ENCODE peak calls at places on chromosomes 7 and 10, in six cellular contexts. F is neural crest cell, J is fibroblast of the aortic adventitia, H is endodermal cell, V is pancreas, G is Peyer's patch. R is an unnamed sample.

GRCh38 chr7:46571996-46572395 is 650.9 kb upstream of the IGFBP3 start:
- DNase-seq in F (no peak), J (no peak), H (no peak), V (no peak), G (no peak), R (no peak)

GRCh38 chr7:2802504-2803341 is 41.4 kb downstream of the GNA12 start:
- DNase-seq in F (no peak), J (peak; percentile 40), H (no peak), V (no peak), G (no peak), R (peak; percentile 75)

GRCh38 chr10:78953124-78954008 is 115.4 kb upstream of the ZMIZ1 start:
- DNase-seq in F (no peak), J (peak; percentile 75), H (no peak), V (no peak), G (no peak), R (no peak)

GRCh38 chr10:86945361-86946214 is 11.8 kb downstream of the MMRN2 start:
- DNase-seq in F (no peak), J (peak; percentile 46), H (peak; percentile 92), V (peak; percentile 48), G (no peak), R (peak; percentile 77)

GRCh38 chr10:98312816-98313215 is 44.8 kb upstream of the LOXL4 start:
- DNase-seq in F (no peak), J (no peak), H (no peak), V (no peak), G (no peak), R (no peak)

GRCh38 chr7:12873596-12873995 is 186.2 kb downstream of the ARL4A start:
- DNase-seq in F (no peak), J (no peak), H (no peak), V (no peak), G (no peak), R (no peak)

GRCh38 chr7:91266067-91266930 is 2.1 kb downstream of the FZD1 start:
- DNase-seq in F (no peak), J (peak; percentile 64), H (peak; percentile 67), V (peak; percentile 49), G (no peak), R (no peak)

GRCh38 chr7:79608005-79608404 is 154.5 kb upstream of the MAGI2 start:
- DNase-seq in F (no peak), J (no peak), H (no peak), V (no peak), G (no peak), R (no peak)

GRCh38 chr10:126001579-126001978 is 105.2 kb downstream of the FANK1 start:
- DNase-seq in F (no peak), J (peak; percentile 22), H (no peak), V (peak; percentile 58), G (no peak), R (no peak)

GRCh38 chr7:136134503-136134902 is 157.3 kb upstream of the MTPN start:
- DNase-seq in F (no peak), J (no peak), H (no peak), V (no peak), G (no peak), R (no peak)

GRCh38 chr10:119620241-119620753 is 23.5 kb upstream of the TIAL1 start:
- DNase-seq in F (no peak), J (peak; percentile 62), H (no peak), V (no peak), G (no peak), R (no peak)

GRCh38 chr7:135790371-135790977 is 41.9 kb upstream of the FAM180A start:
- DNase-seq in F (no peak), J (no peak), H (no peak), V (no peak), G (no peak), R (no peak)

GRCh38 chr10:73998623-73999622 is 1.0 kb downstream of the VCL start:
- DNase-seq in F (peak; percentile 50), J (peak; percentile 89), H (peak; percentile 82), V (peak; percentile 64), G (no peak), R (peak; percentile 86)
- TF ChIP-seq CTCF in F (peak; percentile 53), J (peak; percentile 76), H (peak; percentile 76), V (peak; percentile 16), G (no peak), R (peak; percentile 62)

DNA sequence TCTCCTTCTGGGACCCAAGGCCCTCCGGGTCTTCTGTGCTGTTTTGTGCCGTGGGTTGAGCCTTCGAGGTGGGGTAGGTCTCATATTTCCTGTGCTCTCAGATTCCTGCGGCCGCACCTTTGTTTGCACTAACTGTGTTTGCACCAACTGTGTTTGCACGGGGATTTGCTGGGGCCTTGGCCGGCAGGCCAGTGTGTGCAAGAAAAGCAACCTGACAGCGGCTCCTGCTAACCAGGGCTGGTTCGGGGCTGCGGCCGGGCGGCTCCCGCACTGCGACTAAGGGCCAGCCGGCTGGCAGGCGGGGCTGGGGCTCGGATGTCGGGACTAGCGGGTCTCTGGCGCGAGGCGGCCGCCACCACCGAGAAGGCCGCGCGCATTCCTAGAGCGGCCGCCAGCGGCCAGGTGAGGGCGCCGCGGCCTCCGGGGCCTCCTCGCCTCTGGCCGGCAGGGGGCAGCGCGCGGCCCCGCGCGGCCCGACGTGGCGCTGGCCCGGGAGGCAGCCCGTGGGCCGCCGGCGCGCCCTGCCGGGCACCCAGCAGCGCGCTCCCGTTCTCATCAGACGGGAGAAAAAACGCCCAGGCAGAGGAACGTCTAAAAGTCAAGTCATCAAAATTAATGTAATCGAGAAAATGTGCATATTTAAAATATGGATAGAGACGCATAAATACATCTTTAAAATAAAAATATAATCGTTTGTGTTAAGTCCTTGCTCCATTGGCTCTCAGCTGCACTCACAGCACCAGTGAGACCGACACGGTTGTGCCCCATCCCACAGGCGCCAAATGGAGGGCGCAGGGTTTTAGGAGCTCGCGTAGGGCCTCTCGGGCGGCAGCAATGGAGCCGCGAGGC is 38.6 kb downstream of the ZNF777 start:
- DNase-seq in F (peak; percentile 46), J (peak; percentile 42), H (peak; percentile 93), V (peak; percentile 73), G (peak; percentile 60), R (no peak)
- TF ChIP-seq CTCF in F (peak; percentile 67), J (peak; percentile 49), H (peak; percentile 73), V (peak; percentile 31), G (peak; percentile 36), R (peak; percentile 61)

DNA sequence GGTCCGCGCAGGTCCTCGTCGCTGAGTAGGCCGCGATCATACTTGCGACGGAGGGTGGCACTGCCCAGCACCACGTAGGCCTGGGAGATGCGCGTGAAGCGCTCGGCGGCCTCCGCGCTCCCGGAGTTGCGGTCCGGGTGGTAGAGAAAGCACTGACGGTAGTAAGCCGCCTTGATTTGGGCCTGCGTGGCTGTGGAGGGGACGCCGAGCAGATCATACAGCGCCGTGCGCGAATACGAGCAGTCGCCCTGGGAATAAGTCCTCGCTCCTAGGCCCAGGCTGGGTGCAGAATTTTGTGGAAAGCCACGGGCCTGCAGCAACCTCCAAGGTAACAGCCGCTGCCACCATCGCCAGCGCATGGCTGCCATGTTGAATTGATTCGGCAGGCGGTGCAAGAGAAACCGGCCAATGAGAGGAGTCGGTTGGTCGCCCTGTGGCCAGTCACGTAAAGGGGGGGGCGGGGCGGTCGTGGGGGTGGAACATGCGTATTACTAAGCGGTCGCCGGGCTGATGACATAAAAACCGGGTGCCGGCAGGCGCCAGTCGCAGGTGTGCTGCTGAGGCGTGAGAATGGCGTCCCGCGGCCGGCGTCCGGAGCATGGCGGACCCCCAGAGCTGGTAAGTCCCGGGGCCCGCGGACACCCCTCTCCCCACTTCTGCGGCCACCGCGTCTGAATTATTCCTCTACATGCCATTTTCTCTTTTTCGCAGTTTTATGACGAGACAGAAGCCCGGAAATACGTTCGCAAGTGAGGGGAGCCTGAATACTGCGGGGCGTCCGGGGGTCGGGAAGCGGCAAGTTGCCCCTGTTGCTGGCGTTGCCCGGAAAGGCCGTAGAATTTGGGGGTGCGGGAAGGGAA is at the start of the genes BUD23 and DNAJC30:
- DNase-seq in F (peak; percentile 84), J (peak; percentile 94), H (peak; percentile 99), V (peak; percentile 97), G (peak; percentile 97), R (peak; percentile 97)
- TF ChIP-seq CTCF in F (no peak), J (no peak), H (no peak), V (no peak), G (no peak), R (no peak)

DNA sequence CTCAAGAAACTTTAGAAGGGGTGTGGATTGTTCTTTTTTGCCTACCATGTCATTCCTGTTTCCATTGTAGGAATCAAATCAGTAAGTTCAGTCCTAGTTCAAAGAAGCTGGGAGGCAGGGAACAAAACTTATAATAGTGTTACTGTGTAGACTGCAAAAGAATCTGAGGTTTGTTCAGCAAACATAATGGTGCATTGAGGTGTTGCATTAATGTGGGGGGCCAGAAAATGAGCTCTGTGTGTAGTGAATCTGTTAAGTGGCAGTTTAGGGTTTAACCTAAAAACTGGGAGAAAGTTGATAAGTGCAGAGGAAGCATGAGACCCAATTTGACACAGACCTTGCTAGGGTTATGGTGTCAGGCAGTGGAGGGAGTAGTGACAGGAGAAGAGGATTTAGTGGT is 197.7 kb downstream of the SUGCT start:
- DNase-seq in F (no peak), J (no peak), H (no peak), V (no peak), G (no peak), R (no peak)
- TF ChIP-seq CTCF in F (no peak), J (no peak), H (no peak), V (no peak), G (no peak), R (no peak)

DNA sequence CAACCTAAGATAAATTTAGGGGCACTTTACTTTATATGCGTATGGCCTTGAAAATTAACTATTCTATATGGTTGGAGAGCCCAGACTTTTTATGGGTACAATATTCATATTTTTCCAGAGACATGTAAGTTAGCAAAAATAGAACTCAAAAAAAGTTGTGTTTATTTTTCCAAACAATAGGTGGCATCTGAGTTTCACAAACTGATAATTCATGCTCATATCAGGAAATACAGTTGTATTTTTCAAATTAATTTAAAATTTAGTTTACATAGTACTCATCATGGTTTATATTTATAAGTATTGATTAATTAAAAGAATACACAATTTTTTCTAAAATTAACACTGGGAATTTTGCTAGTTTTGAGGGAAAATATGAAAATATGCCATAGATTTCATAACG is 34.6 kb downstream of the ANKRD7 start:
- DNase-seq in F (no peak), J (peak; percentile 4), H (no peak), V (no peak), G (no peak), R (no peak)
- TF ChIP-seq CTCF in F (no peak), J (no peak), H (no peak), V (no peak), G (no peak), R (peak; percentile 34)

DNA sequence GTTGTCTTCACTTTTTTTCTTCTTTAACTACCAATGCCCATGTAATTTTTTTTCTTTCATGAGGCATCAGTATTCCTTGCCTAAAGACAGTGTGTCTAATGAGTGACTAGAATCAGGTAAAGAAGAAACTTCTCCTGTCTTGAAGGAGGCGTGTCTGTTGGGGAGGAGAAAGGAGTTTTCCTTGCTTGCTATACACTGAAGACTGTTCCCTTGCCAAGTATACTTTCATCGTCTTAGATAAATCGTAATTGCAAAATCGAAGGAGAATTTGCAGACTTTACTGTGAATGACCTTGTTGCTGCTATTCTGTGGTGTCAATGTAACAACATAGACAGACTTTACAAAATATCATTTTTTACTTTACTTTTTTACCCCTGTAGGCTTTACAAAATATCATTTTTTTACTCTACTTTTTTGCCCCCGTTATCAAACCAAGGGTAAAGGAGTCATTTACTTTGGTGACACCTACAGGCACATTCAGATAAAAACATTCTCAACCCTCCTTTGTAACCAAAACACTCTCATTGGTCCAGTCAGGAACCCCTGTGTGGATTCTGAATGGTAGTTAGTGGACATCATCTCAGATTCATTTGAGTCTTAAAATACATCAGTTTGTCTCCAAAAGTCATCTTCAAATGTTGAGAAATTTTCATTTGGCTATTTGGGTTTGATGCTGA is 232.4 kb downstream of the AHR start:
- DNase-seq in F (no peak), J (peak; percentile 49), H (no peak), V (no peak), G (no peak), R (no peak)
- TF ChIP-seq CTCF in F (no peak), J (peak; percentile 2), H (peak; percentile 62), V (no peak), G (no peak), R (peak; percentile 37)

R was measured in osteocyte.